ENCODE peak calls at places on chromosomes 5 and 9, in eight cellular contexts. One of them, this sample, is unnamed.

GRCh38 chr9:129802833-129803678 is at the start of gene TOR1B:
- DNase-seq in amniotic epithelial cell: peak
- DNase-seq in kidney epithelial cell: peak
- DNase-seq in PC-3: peak
- DNase-seq in activated T-cell treated with anti-CD3 and anti-CD28 coated beads for 24 hours: peak
- DNase-seq in stimulated activated CD4-positive, alpha-beta T cell treated with anti-CD3 and anti-CD28 coated beads, Interleukin-15, amount 100 ng/mL, for 24 hours: peak
- DNase-seq in cerebellar nuclear complex: peak
- DNase-seq in activated naive CD8-positive, alpha-beta T cell treated with anti-CD3 and anti-CD28 coated beads for 36 hours: peak
- DNase-seq in this sample: peak

GRCh38 chr9:5571629-5572232 is 57.2 kb upstream of the RIC1 start:
- DNase-seq in amniotic epithelial cell: peak
- DNase-seq in kidney epithelial cell: no peak
- DNase-seq in PC-3: no peak
- DNase-seq in activated T-cell treated with anti-CD3 and anti-CD28 coated beads for 24 hours: no peak
- DNase-seq in stimulated activated CD4-positive, alpha-beta T cell treated with anti-CD3 and anti-CD28 coated beads, Interleukin-15, amount 100 ng/mL, for 24 hours: no peak
- DNase-seq in cerebellar nuclear complex: no peak
- DNase-seq in activated naive CD8-positive, alpha-beta T cell treated with anti-CD3 and anti-CD28 coated beads for 36 hours: no peak
- DNase-seq in this sample: no peak

GRCh38 chr5:74392698-74393431 is 247.7 kb downstream of the ENC1 start:
- DNase-seq in amniotic epithelial cell: peak
- DNase-seq in kidney epithelial cell: no peak
- DNase-seq in PC-3: peak
- DNase-seq in activated T-cell treated with anti-CD3 and anti-CD28 coated beads for 24 hours: no peak
- DNase-seq in stimulated activated CD4-positive, alpha-beta T cell treated with anti-CD3 and anti-CD28 coated beads, Interleukin-15, amount 100 ng/mL, for 24 hours: no peak
- DNase-seq in cerebellar nuclear complex: no peak
- DNase-seq in activated naive CD8-positive, alpha-beta T cell treated with anti-CD3 and anti-CD28 coated beads for 36 hours: no peak
- DNase-seq in this sample: peak

GRCh38 chr5:36099748-36100147 is 33.1 kb upstream of the UGT3A2 start:
- DNase-seq in amniotic epithelial cell: no peak
- DNase-seq in kidney epithelial cell: no peak
- DNase-seq in PC-3: no peak
- DNase-seq in activated T-cell treated with anti-CD3 and anti-CD28 coated beads for 24 hours: no peak
- DNase-seq in stimulated activated CD4-positive, alpha-beta T cell treated with anti-CD3 and anti-CD28 coated beads, Interleukin-15, amount 100 ng/mL, for 24 hours: no peak
- DNase-seq in cerebellar nuclear complex: no peak
- DNase-seq in activated naive CD8-positive, alpha-beta T cell treated with anti-CD3 and anti-CD28 coated beads for 36 hours: no peak
- DNase-seq in this sample: no peak

GRCh38 chr9:106868565-106868964 is 5.6 kb downstream of the ZNF462 start:
- DNase-seq in amniotic epithelial cell: peak
- DNase-seq in kidney epithelial cell: no peak
- DNase-seq in PC-3: no peak
- DNase-seq in activated T-cell treated with anti-CD3 and anti-CD28 coated beads for 24 hours: no peak
- DNase-seq in stimulated activated CD4-positive, alpha-beta T cell treated with anti-CD3 and anti-CD28 coated beads, Interleukin-15, amount 100 ng/mL, for 24 hours: no peak
- DNase-seq in cerebellar nuclear complex: no peak
- DNase-seq in activated naive CD8-positive, alpha-beta T cell treated with anti-CD3 and anti-CD28 coated beads for 36 hours: no peak
- DNase-seq in this sample: no peak

GRCh38 chr5:136856648-136857047 is 491.3 kb upstream of the TRPC7 start:
- DNase-seq in amniotic epithelial cell: no peak
- DNase-seq in kidney epithelial cell: no peak
- DNase-seq in PC-3: no peak
- DNase-seq in activated T-cell treated with anti-CD3 and anti-CD28 coated beads for 24 hours: no peak
- DNase-seq in stimulated activated CD4-positive, alpha-beta T cell treated with anti-CD3 and anti-CD28 coated beads, Interleukin-15, amount 100 ng/mL, for 24 hours: no peak
- DNase-seq in cerebellar nuclear complex: no peak
- DNase-seq in activated naive CD8-positive, alpha-beta T cell treated with anti-CD3 and anti-CD28 coated beads for 36 hours: no peak
- DNase-seq in this sample: no peak

GRCh38 chr9:2722715-2723114 is 5.4 kb downstream of the KCNV2 start:
- DNase-seq in amniotic epithelial cell: peak
- DNase-seq in kidney epithelial cell: peak
- DNase-seq in PC-3: no peak
- DNase-seq in activated T-cell treated with anti-CD3 and anti-CD28 coated beads for 24 hours: no peak
- DNase-seq in stimulated activated CD4-positive, alpha-beta T cell treated with anti-CD3 and anti-CD28 coated beads, Interleukin-15, amount 100 ng/mL, for 24 hours: no peak
- DNase-seq in cerebellar nuclear complex: no peak
- DNase-seq in activated naive CD8-positive, alpha-beta T cell treated with anti-CD3 and anti-CD28 coated beads for 36 hours: no peak
- DNase-seq in this sample: no peak

GRCh38 chr5:158390556-158390955 is 531.6 kb upstream of the CLINT1 start:
- DNase-seq in amniotic epithelial cell: no peak
- DNase-seq in kidney epithelial cell: no peak
- DNase-seq in PC-3: peak
- DNase-seq in activated T-cell treated with anti-CD3 and anti-CD28 coated beads for 24 hours: no peak
- DNase-seq in stimulated activated CD4-positive, alpha-beta T cell treated with anti-CD3 and anti-CD28 coated beads, Interleukin-15, amount 100 ng/mL, for 24 hours: no peak
- DNase-seq in cerebellar nuclear complex: no peak
- DNase-seq in activated naive CD8-positive, alpha-beta T cell treated with anti-CD3 and anti-CD28 coated beads for 36 hours: no peak
- DNase-seq in this sample: peak

GRCh38 chr5:40680741-40681350 is 1.1 kb downstream of the PTGER4 start:
- DNase-seq in amniotic epithelial cell: no peak
- DNase-seq in kidney epithelial cell: no peak
- DNase-seq in PC-3: no peak
- DNase-seq in activated T-cell treated with anti-CD3 and anti-CD28 coated beads for 24 hours: peak
- DNase-seq in stimulated activated CD4-positive, alpha-beta T cell treated with anti-CD3 and anti-CD28 coated beads, Interleukin-15, amount 100 ng/mL, for 24 hours: peak
- DNase-seq in cerebellar nuclear complex: no peak
- DNase-seq in activated naive CD8-positive, alpha-beta T cell treated with anti-CD3 and anti-CD28 coated beads for 36 hours: peak
- DNase-seq in this sample: peak

GRCh38 chr5:69187342-69187741 is 2.0 kb upstream of the CENPH start:
- DNase-seq in amniotic epithelial cell: no peak
- DNase-seq in kidney epithelial cell: no peak
- DNase-seq in PC-3: no peak
- DNase-seq in activated T-cell treated with anti-CD3 and anti-CD28 coated beads for 24 hours: no peak
- DNase-seq in stimulated activated CD4-positive, alpha-beta T cell treated with anti-CD3 and anti-CD28 coated beads, Interleukin-15, amount 100 ng/mL, for 24 hours: no peak
- DNase-seq in cerebellar nuclear complex: no peak
- DNase-seq in activated naive CD8-positive, alpha-beta T cell treated with anti-CD3 and anti-CD28 coated beads for 36 hours: no peak
- DNase-seq in this sample: no peak

GRCh38 chr5:39650234-39650816 is 225.5 kb upstream of the DAB2 start:
- DNase-seq in amniotic epithelial cell: peak
- DNase-seq in kidney epithelial cell: no peak
- DNase-seq in PC-3: peak
- DNase-seq in activated T-cell treated with anti-CD3 and anti-CD28 coated beads for 24 hours: no peak
- DNase-seq in stimulated activated CD4-positive, alpha-beta T cell treated with anti-CD3 and anti-CD28 coated beads, Interleukin-15, amount 100 ng/mL, for 24 hours: no peak
- DNase-seq in cerebellar nuclear complex: no peak
- DNase-seq in activated naive CD8-positive, alpha-beta T cell treated with anti-CD3 and anti-CD28 coated beads for 36 hours: no peak
- DNase-seq in this sample: peak

GRCh38 chr5:10301842-10302610 is 5.7 kb downstream of the CMBL start:
- DNase-seq in amniotic epithelial cell: peak
- DNase-seq in kidney epithelial cell: no peak
- DNase-seq in PC-3: peak
- DNase-seq in activated T-cell treated with anti-CD3 and anti-CD28 coated beads for 24 hours: no peak
- DNase-seq in stimulated activated CD4-positive, alpha-beta T cell treated with anti-CD3 and anti-CD28 coated beads, Interleukin-15, amount 100 ng/mL, for 24 hours: no peak
- DNase-seq in cerebellar nuclear complex: no peak
- DNase-seq in activated naive CD8-positive, alpha-beta T cell treated with anti-CD3 and anti-CD28 coated beads for 36 hours: no peak
- DNase-seq in this sample: no peak

GRCh38 chr9:132214027-132214622 is 52.3 kb downstream of the NTNG2 start:
- DNase-seq in amniotic epithelial cell: peak
- DNase-seq in kidney epithelial cell: peak
- DNase-seq in PC-3: peak
- DNase-seq in activated T-cell treated with anti-CD3 and anti-CD28 coated beads for 24 hours: no peak
- DNase-seq in stimulated activated CD4-positive, alpha-beta T cell treated with anti-CD3 and anti-CD28 coated beads, Interleukin-15, amount 100 ng/mL, for 24 hours: no peak
- DNase-seq in cerebellar nuclear complex: peak
- DNase-seq in activated naive CD8-positive, alpha-beta T cell treated with anti-CD3 and anti-CD28 coated beads for 36 hours: no peak
- DNase-seq in this sample: peak

This sample was measured in mesenchymal stem cell.